ENCODE peak calls at places on chromosomes 6 and 20, in seven cellular contexts. Q, A, B, U, Y, C and I are unnamed samples.

GRCh38 chr6:167275436-167275835 is 15.7 kb upstream of the UNC93A start:
- DNase-seq in Q (no peak), A (no peak), B (no peak), U (no peak), Y (no peak), C (no peak), I (no peak)

GRCh38 chr6:22101163-22101562 is 195.7 kb downstream of the PRL start:
- DNase-seq in Q (no peak), A (no peak), B (no peak), U (no peak), Y (no peak), C (no peak), I (no peak)

GRCh38 chr6:144544266-144544830 is 259.2 kb downstream of the UTRN start:
- DNase-seq in Q (no peak), A (no peak), B (no peak), U (no peak), Y (no peak), C (no peak), I (no peak)

GRCh38 chr6:77124604-77125003 is 338.7 kb downstream of the HTR1B start:
- DNase-seq in Q (no peak), A (no peak), B (no peak), U (no peak), Y (peak), C (no peak), I (no peak)

GRCh38 chr6:63272397-63272796 is 47.4 kb downstream of the LGSN start:
- DNase-seq in Q (peak), A (peak), B (no peak), U (no peak), Y (peak), C (no peak), I (no peak)

GRCh38 chr20:63265891-63266515 is 6.6 kb upstream of the ARFGAP1 start:
- DNase-seq in Q (no peak), A (no peak), B (no peak), U (no peak), Y (peak), C (no peak), I (no peak)

GRCh38 chr6:130382872-130383490 is 17.2 kb downstream of the TMEM200A start:
- DNase-seq in Q (no peak), A (no peak), B (no peak), U (no peak), Y (no peak), C (no peak), I (no peak)

GRCh38 chr6:144151010-144151727 is 852 bp downstream of the STX11 start:
- DNase-seq in Q (peak), A (peak), B (no peak), U (no peak), Y (peak), C (no peak), I (no peak)

GRCh38 chr6:44009425-44010321 is 117.6 kb downstream of the MRPL14 start:
- DNase-seq in Q (peak), A (no peak), B (no peak), U (no peak), Y (no peak), C (no peak), I (no peak)

GRCh38 chr6:133314951-133315350 is 73.8 kb downstream of the EYA4 start:
- DNase-seq in Q (no peak), A (no peak), B (no peak), U (no peak), Y (no peak), C (no peak), I (no peak)